ENCODE peak calls at places on chromosomes 6 and 20, in five cellular contexts. One of them, this sample, is unnamed.

GRCh38 chr6:116100419-116101297 is at the start of gene NT5DC1:
- DNase-seq in neuronal stem cell: peak; percentile 75
- DNase-seq in activated CD4-positive, CD25-positive, alpha-beta regulatory T cell: peak; percentile 80
- DNase-seq in ACHN: peak; percentile 81
- DNase-seq in T-helper 2 cell: peak; percentile 66
- DNase-seq in this sample: peak; percentile 71

GRCh38 chr20:36741072-36741471 is 4.8 kb downstream of the NDRG3 start:
- DNase-seq in T-helper 2 cell: no peak
- DNase-seq in ACHN: no peak
- DNase-seq in neuronal stem cell: no peak
- DNase-seq in activated CD4-positive, CD25-positive, alpha-beta regulatory T cell: no peak
- DNase-seq in this sample: no peak

GRCh38 chr20:24470031-24470781 is 777 bp downstream of the SYNDIG1 start:
- DNase-seq in ACHN: no peak
- DNase-seq in T-helper 2 cell: no peak
- DNase-seq in neuronal stem cell: peak; percentile 42
- DNase-seq in activated CD4-positive, CD25-positive, alpha-beta regulatory T cell: no peak
- DNase-seq in this sample: no peak

GRCh38 chr20:1920826-1921225 is 25.6 kb downstream of the SIRPA start:
- DNase-seq in ACHN: peak; percentile 91
- DNase-seq in T-helper 2 cell: no peak
- DNase-seq in neuronal stem cell: no peak
- DNase-seq in activated CD4-positive, CD25-positive, alpha-beta regulatory T cell: no peak
- DNase-seq in this sample: no peak

GRCh38 chr20:33273117-33273851 is 9.7 kb upstream of the BPIFB1 start:
- DNase-seq in ACHN: peak; percentile 22
- DNase-seq in neuronal stem cell: no peak
- DNase-seq in T-helper 2 cell: no peak
- DNase-seq in activated CD4-positive, CD25-positive, alpha-beta regulatory T cell: no peak
- DNase-seq in this sample: no peak

GRCh38 chr6:130526466-130526865 is 160.6 kb downstream of the TMEM200A start:
- DNase-seq in neuronal stem cell: no peak
- DNase-seq in ACHN: no peak
- DNase-seq in activated CD4-positive, CD25-positive, alpha-beta regulatory T cell: no peak
- DNase-seq in T-helper 2 cell: no peak
- DNase-seq in this sample: no peak

GRCh38 chr6:155093430-155093829 is 98.3 kb downstream of the TIAM2 start:
- DNase-seq in ACHN: no peak
- DNase-seq in neuronal stem cell: no peak
- DNase-seq in T-helper 2 cell: no peak
- DNase-seq in activated CD4-positive, CD25-positive, alpha-beta regulatory T cell: no peak
- DNase-seq in this sample: no peak

GRCh38 chr20:37983286-37983685 is 50.0 kb downstream of the TTI1 start:
- DNase-seq in activated CD4-positive, CD25-positive, alpha-beta regulatory T cell: no peak
- DNase-seq in T-helper 2 cell: no peak
- DNase-seq in ACHN: no peak
- DNase-seq in neuronal stem cell: no peak
- DNase-seq in this sample: no peak

GRCh38 chr6:81475646-81476045 is 276.8 kb downstream of the TENT5A start:
- DNase-seq in T-helper 2 cell: no peak
- DNase-seq in neuronal stem cell: no peak
- DNase-seq in activated CD4-positive, CD25-positive, alpha-beta regulatory T cell: no peak
- DNase-seq in ACHN: no peak
- DNase-seq in this sample: no peak

GRCh38 chr20:22248052-22248667 is 336.2 kb downstream of the FOXA2 start:
- DNase-seq in neuronal stem cell: peak; percentile 29
- DNase-seq in T-helper 2 cell: no peak
- DNase-seq in ACHN: peak; percentile 6
- DNase-seq in activated CD4-positive, CD25-positive, alpha-beta regulatory T cell: no peak
- DNase-seq in this sample: peak; percentile 35

GRCh38 chr6:157457787-157458186 is 76.8 kb downstream of the ZDHHC14 start:
- DNase-seq in T-helper 2 cell: no peak
- DNase-seq in ACHN: no peak
- DNase-seq in activated CD4-positive, CD25-positive, alpha-beta regulatory T cell: no peak
- DNase-seq in neuronal stem cell: no peak
- DNase-seq in this sample: no peak

GRCh38 chr6:101465871-101466270 is 72.4 kb downstream of the GRIK2 start:
- DNase-seq in ACHN: no peak
- DNase-seq in T-helper 2 cell: no peak
- DNase-seq in neuronal stem cell: no peak
- DNase-seq in activated CD4-positive, CD25-positive, alpha-beta regulatory T cell: no peak
- DNase-seq in this sample: no peak

GRCh38 chr20:53748176-53748575 is 154.5 kb upstream of the ZNF217 start:
- DNase-seq in T-helper 2 cell: no peak
- DNase-seq in activated CD4-positive, CD25-positive, alpha-beta regulatory T cell: no peak
- DNase-seq in neuronal stem cell: no peak
- DNase-seq in ACHN: peak; percentile 79
- DNase-seq in this sample: no peak

GRCh38 chr6:16228709-16229665 is 9.4 kb upstream of the GMPR start:
- DNase-seq in ACHN: no peak
- DNase-seq in neuronal stem cell: no peak
- DNase-seq in activated CD4-positive, CD25-positive, alpha-beta regulatory T cell: no peak
- DNase-seq in T-helper 2 cell: no peak
- DNase-seq in this sample: no peak

GRCh38 chr6:51959744-51960383 is 127.5 kb downstream of the PKHD1 start:
- DNase-seq in activated CD4-positive, CD25-positive, alpha-beta regulatory T cell: no peak
- DNase-seq in ACHN: peak; percentile 66
- DNase-seq in T-helper 2 cell: no peak
- DNase-seq in neuronal stem cell: peak; percentile 76
- DNase-seq in this sample: peak; percentile 69

GRCh38 chr6:100161782-100162181 is 167.8 kb upstream of the MCHR2 start:
- DNase-seq in T-helper 2 cell: no peak
- DNase-seq in ACHN: no peak
- DNase-seq in neuronal stem cell: no peak
- DNase-seq in activated CD4-positive, CD25-positive, alpha-beta regulatory T cell: no peak
- DNase-seq in this sample: no peak

GRCh38 chr6:169789146-169789943 is 37.9 kb downstream of the ERMARD start:
- DNase-seq in T-helper 2 cell: no peak
- DNase-seq in neuronal stem cell: no peak
- DNase-seq in activated CD4-positive, CD25-positive, alpha-beta regulatory T cell: no peak
- DNase-seq in ACHN: no peak
- DNase-seq in this sample: no peak

GRCh38 chr6:106858653-106859092 is 115.9 kb downstream of the CD24 start:
- DNase-seq in activated CD4-positive, CD25-positive, alpha-beta regulatory T cell: no peak
- DNase-seq in neuronal stem cell: no peak
- DNase-seq in ACHN: peak; percentile 17
- DNase-seq in T-helper 2 cell: no peak
- DNase-seq in this sample: no peak

GRCh38 chr6:33091957-33092356 is 16.2 kb downstream of the HLA-DPB1 start:
- DNase-seq in neuronal stem cell: no peak
- DNase-seq in ACHN: peak; percentile 56
- DNase-seq in T-helper 2 cell: no peak
- DNase-seq in activated CD4-positive, CD25-positive, alpha-beta regulatory T cell: peak; percentile 43
- DNase-seq in this sample: peak; percentile 28

GRCh38 chr6:15508363-15509330 is 154.2 kb downstream of the DTNBP1 start:
- DNase-seq in ACHN: no peak
- DNase-seq in T-helper 2 cell: no peak
- DNase-seq in activated CD4-positive, CD25-positive, alpha-beta regulatory T cell: no peak
- DNase-seq in neuronal stem cell: no peak
- DNase-seq in this sample: no peak

GRCh38 chr20:61942526-61942925 is 123.2 kb downstream of the TAF4 start:
- DNase-seq in neuronal stem cell: no peak
- DNase-seq in ACHN: no peak
- DNase-seq in activated CD4-positive, CD25-positive, alpha-beta regulatory T cell: no peak
- DNase-seq in T-helper 2 cell: no peak
- DNase-seq in this sample: no peak

GRCh38 chr20:42639140-42639539 is 550.6 kb downstream of the PTPRT start:
- DNase-seq in ACHN: no peak
- DNase-seq in activated CD4-positive, CD25-positive, alpha-beta regulatory T cell: no peak
- DNase-seq in neuronal stem cell: no peak
- DNase-seq in T-helper 2 cell: no peak
- DNase-seq in this sample: no peak